ENCODE peak calls at places on chromosomes 6 and 20, in five cellular contexts. W, R, L, K and B are unnamed samples.

GRCh38 chr6:21396313-21396712 is 197.2 kb upstream of the SOX4 start:
- DNase-seq in W (no peak), R (peak), L (no peak), K (no peak), B (no peak)

GRCh38 chr20:47922280-47922675 is 137.0 kb upstream of the SULF2 start:
- DNase-seq in W (no peak), R (peak), L (no peak), K (no peak), B (no peak)

GRCh38 chr20:37379967-37380828 is 34.3 kb downstream of the SRC start:
- DNase-seq in W (no peak), R (peak), L (peak), K (no peak), B (no peak)

GRCh38 chr6:14521141-14521540 is 403.6 kb downstream of the CD83 start:
- DNase-seq in W (no peak), R (peak), L (no peak), K (no peak), B (no peak)

GRCh38 chr20:58875541-58876134 is 23.1 kb downstream of the GNAS start:
- DNase-seq in W (no peak), R (no peak), L (no peak), K (no peak), B (no peak)

GRCh38 chr6:81793811-81794210 is 41.3 kb upstream of the TENT5A start:
- DNase-seq in W (no peak), R (peak), L (no peak), K (no peak), B (no peak)

GRCh38 chr6:47008397-47008763 is 33.8 kb downstream of the ADGRF1 start:
- DNase-seq in W (no peak), R (no peak), L (no peak), K (no peak), B (no peak)

GRCh38 chr6:110341671-110342304 is 16.4 kb downstream of the METTL24 start:
- DNase-seq in W (no peak), R (peak), L (no peak), K (peak), B (no peak)

GRCh38 chr6:20444786-20445271 is 43.1 kb downstream of the E2F3 start:
- DNase-seq in W (no peak), R (peak), L (no peak), K (no peak), B (no peak)

GRCh38 chr6:154228521-154228905 is 128.1 kb downstream of the IPCEF1 start:
- DNase-seq in W (no peak), R (no peak), L (no peak), K (no peak), B (no peak)

GRCh38 chr20:23143098-23143497 is 57.0 kb upstream of the CD93 start:
- DNase-seq in W (peak), R (peak), L (peak), K (peak), B (no peak)

GRCh38 chr6:2124260-2124709 is 121.1 kb downstream of the GMDS start:
- DNase-seq in W (no peak), R (peak), L (no peak), K (no peak), B (no peak)

GRCh38 chr6:4941782-4942672 is 61.8 kb downstream of the RPP40 start:
- DNase-seq in W (peak), R (peak), L (no peak), K (peak), B (no peak)

GRCh38 chr20:57573893-57574292 is 13.0 kb downstream of the PCK1 start:
- DNase-seq in W (no peak), R (no peak), L (no peak), K (peak), B (no peak)

GRCh38 chr20:62305765-62306431 is 3.1 kb downstream of the ADRM1 start:
- DNase-seq in W (no peak), R (no peak), L (no peak), K (peak), B (no peak)

GRCh38 chr6:47343631-47344421 is 34.1 kb upstream of the TNFRSF21 start:
- DNase-seq in W (no peak), R (no peak), L (peak), K (no peak), B (no peak)

GRCh38 chr6:14754636-14755513 is 491.0 kb upstream of the JARID2 start:
- DNase-seq in W (no peak), R (no peak), L (no peak), K (no peak), B (no peak)